ENCODE peak calls at places on chromosomes 12 and 14, in four cellular contexts. I, L, H and K are unnamed samples.
A peak's percentile ranks its signal among the peaks of the same experiment; 100 is the strongest.

GRCh38 chr12:3335078-3335487 is 155.9 kb upstream of the PRMT8 start:
- DNase-seq in I (no peak), L (no peak), H (no peak), K (no peak)

GRCh38 chr14:95482967-95483842 is 33.2 kb downstream of the SYNE3 start:
- DNase-seq in I (peak; percentile 97), L (peak; percentile 13), H (no peak), K (peak; percentile 98)

GRCh38 chr12:50014342-50014741 is 11.0 kb downstream of the RACGAP1 start:
- DNase-seq in I (no peak), L (no peak), H (no peak), K (no peak)

GRCh38 chr12:106147956-106148355 is 9.2 kb upstream of the NUAK1 start:
- DNase-seq in I (no peak), L (no peak), H (no peak), K (no peak)

GRCh38 chr12:85623726-85624125 is 212.5 kb downstream of the RASSF9 start:
- DNase-seq in I (no peak), L (no peak), H (no peak), K (no peak)

GRCh38 chr12:122942609-122943008 is 23.7 kb downstream of the ABCB9 start:
- DNase-seq in I (peak; percentile 31), L (no peak), H (no peak), K (no peak)

GRCh38 chr12:102169922-102170698 is 27.5 kb downstream of the PMCH start:
- DNase-seq in I (peak; percentile 63), L (peak; percentile 29), H (no peak), K (peak; percentile 69)

GRCh38 chr12:113289361-113289760 is 45.5 kb downstream of the SLC8B1 start:
- DNase-seq in I (peak; percentile 28), L (no peak), H (no peak), K (no peak)

GRCh38 chr12:5003025-5003666 is 40.5 kb upstream of the KCNA5 start:
- DNase-seq in I (peak; percentile 50), L (peak; percentile 40), H (no peak), K (peak; percentile 45)

GRCh38 chr12:42325326-42325775 is 543 bp downstream of the ZCRB1 start:
- DNase-seq in I (peak; percentile 2), L (no peak), H (no peak), K (no peak)

GRCh38 chr12:120056739-120057138 is 59.8 kb downstream of the RAB35 start:
- DNase-seq in I (no peak), L (no peak), H (no peak), K (no peak)

GRCh38 chr14:87990687-87991086 is 2.3 kb downstream of the GALC start:
- DNase-seq in I (no peak), L (no peak), H (no peak), K (no peak)

GRCh38 chr14:105061428-105062047 is 3.7 kb downstream of the GPR132 start:
- DNase-seq in I (no peak), L (peak; percentile 61), H (no peak), K (no peak)

GRCh38 chr12:28611501-28611900 is 421.2 kb downstream of the CCDC91 start:
- DNase-seq in I (no peak), L (no peak), H (no peak), K (no peak)

GRCh38 chr12:131592972-131593371 is 117.9 kb upstream of the SFSWAP start:
- DNase-seq in I (no peak), L (no peak), H (peak; percentile 59), K (no peak)

GRCh38 chr12:54294152-54294913 is 6.5 kb downstream of the NFE2 start:
- DNase-seq in I (no peak), L (peak; percentile 81), H (no peak), K (peak; percentile 53)

GRCh38 chr14:94115631-94116030 is 5.1 kb downstream of the IFI27 start:
- DNase-seq in I (no peak), L (no peak), H (no peak), K (no peak)
- H3K27ac ChIP-seq in I (no peak overlapping the region), L (no peak overlapping the region), H (no peak overlapping the region), K (no peak overlapping the region)

DNA sequence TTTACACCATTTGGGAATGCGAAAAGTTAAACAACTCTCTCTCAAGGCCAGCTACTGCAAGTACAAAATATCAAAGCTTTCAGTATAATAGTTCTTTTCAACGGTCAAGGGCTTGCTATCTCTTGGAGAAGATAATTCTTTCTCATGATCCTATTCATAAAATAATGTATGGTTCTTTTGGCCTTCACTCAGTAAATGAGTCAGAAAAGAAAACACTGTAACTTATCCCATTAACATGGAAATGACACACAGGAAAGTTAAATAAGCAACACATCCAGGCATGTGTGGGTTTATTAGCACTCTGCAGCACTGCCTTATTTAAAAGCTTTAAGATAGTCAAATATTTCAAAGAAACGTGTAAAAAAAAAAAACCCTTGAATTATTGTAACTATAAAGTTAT is 36.9 kb downstream of the ZFC3H1 start:
- DNase-seq in I (peak; percentile 65), L (no peak), H (no peak), K (peak; percentile 85)
- TF ChIP-seq FOS in I (no peak), L (no peak), H (no peak), K (peak; percentile 75)

GRCh38 chr14:50953497-50953896 is 9.2 kb upstream of the PYGL start:
- DNase-seq in I (no peak), L (no peak), H (no peak), K (no peak)
- H3K4me1 ChIP-seq in I (peaks cover 4% of the 10 kb centered on the region), L (peaks cover 12% of the 10 kb centered on the region), H (no peaks in the 10 kb centered on the region), K (peaks cover 18% of the 10 kb centered on the region)

DNA sequence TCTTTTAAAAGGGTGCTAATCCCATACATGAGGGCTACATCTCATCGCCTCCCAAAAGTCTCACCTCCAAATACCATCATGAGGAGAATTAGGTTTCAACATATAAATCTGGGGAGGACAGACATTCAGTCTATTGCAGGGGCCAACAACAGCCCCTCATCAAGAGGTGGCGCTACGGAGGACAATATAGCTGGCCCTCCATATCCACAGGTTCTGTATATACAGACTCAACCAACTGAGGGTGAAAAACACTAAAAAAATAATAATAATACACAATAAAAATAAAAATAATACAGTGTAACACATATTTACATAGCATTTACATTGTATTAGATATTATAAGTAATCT is 19.1 kb upstream of the PCNX1 start:
- DNase-seq in I (no peak), L (no peak), H (no peak), K (no peak)
- H3K27ac ChIP-seq in I (peak overlapping the region; percentile 60), L (no peak overlapping the region), H (peak overlapping the region; percentile 98), K (no peak overlapping the region)

GRCh38 chr12:99111600-99111999 is 466.5 kb downstream of the APAF1 start:
- DNase-seq in I (no peak), L (no peak), H (no peak), K (no peak)
- TF ChIP-seq FOS in I (no peak), L (no peak), H (no peak), K (no peak)

GRCh38 chr12:94748726-94749421 is 98.5 kb upstream of the TMCC3 start:
- DNase-seq in I (no peak), L (no peak), H (no peak), K (no peak)

GRCh38 chr12:94749890-94750289 is 99.5 kb upstream of the TMCC3 start:
- DNase-seq in I (no peak), L (no peak), H (no peak), K (no peak)

GRCh38 chr12:94753071-94753779 is 102.9 kb upstream of the TMCC3 start:
- DNase-seq in I (no peak), L (no peak), H (no peak), K (no peak)

GRCh38 chr12:94750891-94751290 is 100.5 kb upstream of the TMCC3 start:
- DNase-seq in I (no peak), L (no peak), H (no peak), K (no peak)

GRCh38 chr12:94754653-94755052 is 104.3 kb upstream of the TMCC3 start:
- DNase-seq in I (no peak), L (no peak), H (no peak), K (no peak)
- H3K4me1 ChIP-seq in I (no peaks in the 10 kb centered on the region), L (no peaks in the 10 kb centered on the region), H (no peaks in the 10 kb centered on the region), K (no peaks in the 10 kb centered on the region)

DNA sequence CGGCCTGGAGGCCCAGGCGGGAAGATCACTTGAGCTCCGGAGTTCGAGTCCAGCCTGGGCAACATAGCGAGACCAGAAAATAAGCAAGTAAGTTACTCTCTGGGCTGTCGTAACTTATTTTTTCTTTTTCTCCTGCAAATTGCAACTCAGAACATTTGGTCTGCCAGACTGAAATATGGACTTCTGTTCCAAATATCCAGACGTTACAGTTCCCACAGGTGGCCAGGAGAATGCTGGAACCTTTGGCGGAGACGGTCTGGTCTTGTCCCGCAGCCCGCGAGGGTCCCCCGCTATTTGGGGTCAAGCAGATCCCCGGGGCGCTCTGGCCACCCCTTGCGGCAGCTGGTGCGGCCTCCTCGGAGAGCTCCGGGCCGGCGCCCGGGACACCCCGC is 488 bp upstream of the PLEKHH1 start:
- DNase-seq in I (no peak), L (no peak), H (no peak), K (no peak)
- H3K27ac ChIP-seq in I (no peak overlapping the region), L (peak overlapping the region; percentile 57), H (no peak overlapping the region), K (no peak overlapping the region)

GRCh38 chr12:59808317-59808910 is 212.6 kb downstream of the SLC16A7 start:
- DNase-seq in I (peak; percentile 41), L (peak; percentile 22), H (no peak), K (peak; percentile 54)
- TF ChIP-seq FOS in I (no peak), L (no peak), H (no peak), K (no peak)

GRCh38 chr12:56687225-56688128 is 607 bp downstream of the PTGES3 start:
- DNase-seq in I (no peak), L (peak; percentile 67), H (no peak), K (peak; percentile 51)
- H3K4me1 ChIP-seq in I (peaks cover 6% of the 10 kb centered on the region), L (peaks cover 4% of the 10 kb centered on the region), H (peaks cover under 1% of the 10 kb centered on the region), K (peaks cover 27% of the 10 kb centered on the region)